ENCODE peak calls at places on chromosomes 12 and 14, in six cellular contexts. M is nephron progenitor cell, T is lower leg skin, A is cardiac fibroblast, E is endothelial cell of umbilical vein, F is colonic mucosa. I is an unnamed sample.

GRCh38 chr12:58757422-58757821 is 162.9 kb downstream of the LRIG3 start:
- DNase-seq in E (peak; percentile 89), M (no peak), A (peak; percentile 93), F (no peak), T (no peak), I (peak; percentile 63)

GRCh38 chr12:110111476-110112334 is 12.5 kb upstream of the IFT81 start:
- DNase-seq in A (no peak), F (no peak), M (no peak), T (peak; percentile 42), E (no peak), I (no peak)

GRCh38 chr14:69048456-69048855 is 69.4 kb upstream of the ACTN1 start:
- DNase-seq in M (no peak), E (peak; percentile 58), A (no peak), F (no peak), T (no peak), I (no peak)

GRCh38 chr12:3470296-3470695 is 20.7 kb upstream of the PRMT8 start:
- DNase-seq in E (no peak), A (no peak), T (no peak), M (no peak), F (no peak), I (no peak)

GRCh38 chr14:59428581-59429012 is 36.6 kb downstream of the GPR135 start:
- DNase-seq in M (no peak), A (peak; percentile 92), E (peak; percentile 53), F (no peak), T (no peak), I (no peak)

GRCh38 chr12:93484315-93484981 is 17.1 kb downstream of the MRPL42 start:
- DNase-seq in T (no peak), E (no peak), M (no peak), F (no peak), A (peak; percentile 59), I (no peak)

GRCh38 chr12:107478881-107479280 is 206.7 kb upstream of the PWP1 start:
- DNase-seq in F (no peak), T (no peak), A (peak; percentile 55), E (no peak), M (no peak), I (no peak)

GRCh38 chr14:69945347-69945746 is 66.1 kb downstream of the SMOC1 start:
- DNase-seq in A (no peak), E (no peak), T (no peak), M (no peak), F (no peak), I (no peak)

GRCh38 chr14:75254381-75254821 is 24.2 kb upstream of the FOS start:
- DNase-seq in T (peak; percentile 91), F (peak; percentile 92), A (no peak), E (no peak), M (no peak), I (no peak)

GRCh38 chr12:123942911-123943648 is 29.6 kb downstream of the CCDC92 start:
- DNase-seq in F (no peak), T (peak; percentile 72), A (peak; percentile 71), E (no peak), M (no peak), I (no peak)

GRCh38 chr14:100615736-100616695 is 28.8 kb upstream of the BEGAIN start:
- DNase-seq in A (no peak), E (no peak), F (no peak), M (no peak), T (peak; percentile 43), I (no peak)

GRCh38 chr12:128840862-128841468 is 12.3 kb upstream of the GLT1D1 start:
- DNase-seq in A (no peak), E (no peak), F (no peak), T (no peak), M (no peak), I (no peak)

GRCh38 chr14:71070169-71070568 is 162.9 kb downstream of the PCNX1 start:
- DNase-seq in M (no peak), E (peak; percentile 5), F (no peak), T (no peak), A (peak; percentile 60), I (no peak)

GRCh38 chr12:39012870-39013269 is 107.5 kb upstream of the CPNE8 start:
- DNase-seq in A (peak; percentile 30), F (no peak), T (no peak), E (no peak), M (no peak), I (no peak)

GRCh38 chr12:120928864-120929652 is 24.9 kb upstream of the SPPL3 start:
- DNase-seq in A (no peak), F (peak; percentile 81), T (no peak), M (no peak), E (no peak), I (no peak)

GRCh38 chr12:99658950-99659349 is 11.4 kb downstream of the GARIN6 start:
- DNase-seq in E (no peak), T (no peak), F (no peak), M (no peak), A (peak; percentile 2), I (no peak)

GRCh38 chr12:144650-145284 is 69.2 kb downstream of the SLC6A12 start:
- DNase-seq in E (no peak), M (no peak), T (no peak), F (peak; percentile 45), A (no peak), I (no peak)

GRCh38 chr12:80195143-80195726 is 95.9 kb downstream of the OTOGL start:
- DNase-seq in A (peak; percentile 77), T (no peak), M (peak; percentile 19), E (peak; percentile 79), F (no peak), I (no peak)
- TF ChIP-seq CTCF in A (peak; percentile 83), T (no peak), M (peak; percentile 49), E (peak; percentile 70), F (no peak), I (peak; percentile 88)

GRCh38 chr12:102061556-102062418 is at the start of gene WASHC3:
- DNase-seq in M (peak; percentile 89), F (peak; percentile 98), E (peak; percentile 93), A (peak; percentile 93), T (peak; percentile 99), I (peak; percentile 51)
- TF ChIP-seq CTCF in M (no peak), F (no peak), E (no peak), A (no peak), T (no peak), I (no peak)

GRCh38 chr12:69676257-69677012 is 22.7 kb downstream of the BEST3 start:
- DNase-seq in E (no peak), F (no peak), M (no peak), T (no peak), A (no peak), I (no peak)
- TF ChIP-seq CTCF in E (no peak), F (no peak), M (no peak), T (no peak), A (no peak), I (no peak)

GRCh38 chr14:29085546-29085945 is 319.0 kb downstream of the FOXG1 start:
- DNase-seq in M (no peak), T (no peak), A (peak; percentile 32), E (no peak), F (no peak), I (no peak)
- TF ChIP-seq CTCF in M (peak; percentile 54), T (no peak), A (peak; percentile 71), E (peak; percentile 18), F (no peak), I (peak; percentile 22)

I was measured in AG04449.